ENCODE peak calls at places on chromosomes 16 and 17, in eight cellular contexts. B, I, E, X, S, T, H and O are unnamed samples. For H3K27me3, the result is how much of the 10 kb centered on the place peaks cover.

GRCh38 chr16:81445143-81445922 is 725 bp downstream of the CMIP start:
- DNase-seq in B (peak), I (peak), E (peak), X (no peak), S (peak), T (peak), H (no peak), O (peak)

GRCh38 chr16:24972608-24973220 is 42.5 kb downstream of the ARHGAP17 start:
- DNase-seq in B (peak), I (no peak), E (no peak), X (no peak), S (no peak), T (peak), H (no peak), O (no peak)

GRCh38 chr17:29619251-29619650 is 3.5 kb downstream of the CORO6 start:
- DNase-seq in B (no peak), I (peak), E (no peak), X (peak), S (no peak), T (no peak), H (no peak), O (no peak)

GRCh38 chr17:46815474-46816353 is 2.8 kb downstream of the WNT3 start:
- DNase-seq in B (no peak), I (no peak), E (no peak), X (no peak), S (no peak), T (no peak), H (no peak), O (no peak)

GRCh38 chr16:56743840-56744239 is 13.9 kb downstream of the NUP93 start:
- DNase-seq in B (no peak), I (peak), E (no peak), X (no peak), S (no peak), T (no peak), H (no peak), O (peak)

GRCh38 chr17:45951403-45951802 is 47.6 kb upstream of the STH start:
- DNase-seq in B (no peak), I (no peak), E (no peak), X (no peak), S (no peak), T (no peak), H (no peak), O (no peak)

GRCh38 chr17:52536466-52536865 is 378.0 kb upstream of the CA10 start:
- DNase-seq in B (no peak), I (no peak), E (no peak), X (peak), S (no peak), T (no peak), H (no peak), O (no peak)

GRCh38 chr17:46143827-46144236 is 49.4 kb downstream of the KANSL1 start:
- DNase-seq in B (no peak), I (no peak), E (no peak), X (no peak), S (no peak), T (no peak), H (no peak), O (no peak)

GRCh38 chr17:70006159-70006558 is 68.9 kb upstream of the KCNJ16 start:
- DNase-seq in B (no peak), I (peak), E (no peak), X (no peak), S (no peak), T (no peak), H (no peak), O (no peak)

GRCh38 chr16:12874135-12874534 is 27.3 kb upstream of the SHISA9 start:
- DNase-seq in B (peak), I (peak), E (no peak), X (no peak), S (no peak), T (no peak), H (peak), O (no peak)

GRCh38 chr16:85234310-85235235 is 122.3 kb upstream of the CIBAR2 start:
- DNase-seq in B (no peak), I (peak), E (peak), X (peak), S (peak), T (no peak), H (no peak), O (peak)

GRCh38 chr17:75703591-75703990 is 17.7 kb upstream of the ITGB4 start:
- DNase-seq in B (no peak), I (no peak), E (no peak), X (no peak), S (no peak), T (no peak), H (no peak), O (no peak)

GRCh38 chr17:70434536-70435490 is 265.5 kb downstream of the KCNJ2 start:
- DNase-seq in B (no peak), I (no peak), E (no peak), X (no peak), S (no peak), T (no peak), H (no peak), O (no peak)

GRCh38 chr17:53142890-53143289 is 679.8 kb upstream of the KIF2B start:
- DNase-seq in B (no peak), I (no peak), E (no peak), X (no peak), S (no peak), T (no peak), H (no peak), O (no peak)

GRCh38 chr17:1829189-1829578 is 518 bp downstream of the SMYD4 start:
- DNase-seq in B (no peak), I (peak), E (peak), X (no peak), S (no peak), T (no peak), H (no peak), O (peak)

GRCh38 chr16:57240872-57241271 is 4.2 kb upstream of the ARL2BP start:
- DNase-seq in B (no peak), I (no peak), E (no peak), X (no peak), S (no peak), T (no peak), H (no peak), O (no peak)

GRCh38 chr17:44465276-44465675 is 37.9 kb downstream of the GPATCH8 start:
- DNase-seq in B (no peak), I (no peak), E (no peak), X (no peak), S (no peak), T (no peak), H (no peak), O (no peak)

GRCh38 chr17:48442819-48443218 is 12.8 kb upstream of the SKAP1 start:
- DNase-seq in B (no peak), I (no peak), E (no peak), X (no peak), S (no peak), T (no peak), H (no peak), O (no peak)

GRCh38 chr17:4026255-4026654 is 62.0 kb upstream of the ATP2A3 start:
- DNase-seq in B (no peak), I (no peak), E (no peak), X (no peak), S (no peak), T (no peak), H (no peak), O (no peak)

GRCh38 chr16:21159281-21159951 is 942 bp downstream of the LDAF1 start:
- DNase-seq in B (peak), I (no peak), E (peak), X (peak), S (peak), T (peak), H (no peak), O (peak)

GRCh38 chr17:6496636-6497441 is 52.6 kb downstream of the PIMREG start:
- DNase-seq in B (no peak), I (no peak), E (no peak), X (no peak), S (no peak), T (no peak), H (no peak), O (no peak)

GRCh38 chr16:19911204-19911603 is 26.6 kb upstream of the GPRC5B start:
- DNase-seq in B (no peak), I (no peak), E (no peak), X (no peak), S (no peak), T (no peak), H (no peak), O (no peak)

GRCh38 chr17:3976675-3977171 is 12.5 kb upstream of the ATP2A3 start:
- DNase-seq in B (no peak), I (no peak), E (peak), X (peak), S (peak), T (no peak), H (no peak), O (peak)

GRCh38 chr17:45195424-45195823 is 26.3 kb upstream of the FMNL1 start:
- DNase-seq in B (no peak), I (no peak), E (no peak), X (no peak), S (no peak), T (no peak), H (no peak), O (no peak)

GRCh38 chr17:21094298-21094704 is 32.5 kb upstream of the DHRS7B start:
- DNase-seq in B (no peak), I (no peak), E (no peak), X (no peak), S (no peak), T (no peak), H (no peak), O (no peak)

GRCh38 chr17:79743614-79744013 is 12.9 kb downstream of the ENPP7 start:
- DNase-seq in B (no peak), I (no peak), E (peak), X (no peak), S (no peak), T (no peak), H (no peak), O (no peak)

GRCh38 chr17:79742951-79743476 is 12.3 kb downstream of the ENPP7 start:
- DNase-seq in B (no peak), I (no peak), E (peak), X (no peak), S (no peak), T (no peak), H (no peak), O (no peak)

GRCh38 chr17:79741751-79742588 is 11.2 kb downstream of the ENPP7 start:
- DNase-seq in B (no peak), I (peak), E (peak), X (peak), S (peak), T (peak), H (no peak), O (peak)

GRCh38 chr17:79741401-79741750 is 10.6 kb downstream of the ENPP7 start:
- DNase-seq in B (no peak), I (no peak), E (no peak), X (no peak), S (no peak), T (no peak), H (no peak), O (no peak)

DNA sequence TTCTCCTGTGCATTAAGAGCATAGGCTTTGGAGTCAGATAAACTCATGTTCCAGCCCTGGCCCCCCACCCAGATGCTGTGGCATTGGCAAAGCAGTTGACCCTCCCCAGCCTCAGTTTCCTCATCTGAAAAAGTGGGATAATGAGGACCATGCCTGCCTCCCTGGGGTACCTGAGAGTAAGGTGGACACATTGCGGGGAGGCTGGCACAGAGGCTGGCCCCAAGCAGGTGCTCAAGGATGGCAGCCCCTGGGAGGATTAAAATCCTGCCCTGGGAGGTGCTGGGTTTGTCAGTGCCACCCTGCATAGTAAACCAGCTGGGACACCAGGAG is 11.8 kb downstream of the ENPP7 start:
- DNase-seq in B (no peak), I (no peak), E (no peak), X (no peak), S (no peak), T (no peak), H (no peak), O (no peak)
- H3K27me3 ChIP-seq in B (under half), I (under half), E (under half), X (half or more), S (half or more), T (under half), H (under half), O (under half)

GRCh38 chr17:64081802-64082799 is 47.8 kb downstream of the ERN1 start:
- DNase-seq in B (peak), I (peak), E (no peak), X (no peak), S (no peak), T (no peak), H (peak), O (no peak)
- TF ChIP-seq CTCF in B (peak), I (peak), E (no peak), X (no peak), S (no peak), T (no peak), H (no peak), O (no peak)

GRCh38 chr16:5001986-5002385 is 31.7 kb downstream of the NAGPA start:
- DNase-seq in B (no peak), I (no peak), E (no peak), X (no peak), S (no peak), T (no peak), H (no peak), O (no peak)
- H3K27me3 ChIP-seq in B (half or more), I (under half), E (under half), X (under half), S (under half), T (under half), H (under half), O (under half)

GRCh38 chr16:53495325-53495724 is 7.7 kb downstream of the AKTIP start:
- DNase-seq in B (no peak), I (no peak), E (no peak), X (no peak), S (no peak), T (no peak), H (no peak), O (no peak)
- TF ChIP-seq CTCF in B (no peak), I (no peak), E (no peak), X (no peak), S (no peak), T (no peak), H (no peak), O (no peak)

DNA sequence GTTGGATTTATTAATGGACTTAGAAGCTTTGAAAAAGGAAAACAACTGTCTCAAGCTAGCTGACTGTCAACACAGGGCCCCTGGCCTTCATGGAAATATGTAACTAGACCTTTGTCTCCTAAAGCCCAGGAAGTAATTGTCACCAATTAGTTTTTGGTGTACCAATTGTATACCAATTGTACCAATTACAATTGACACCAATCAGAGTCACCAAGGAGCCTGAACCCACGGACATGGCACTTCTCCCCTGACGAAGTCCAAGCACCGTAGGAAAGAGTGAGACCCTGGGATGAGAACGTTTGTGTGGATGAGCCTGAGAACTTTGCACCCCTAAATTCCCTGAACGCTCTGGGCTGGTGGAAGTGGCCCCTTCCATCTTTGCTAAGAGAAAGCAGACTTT is 129.0 kb downstream of the ENGASE start:
- DNase-seq in B (no peak), I (no peak), E (no peak), X (no peak), S (no peak), T (no peak), H (no peak), O (no peak)
- H3K27me3 ChIP-seq in B (half or more), I (under half), E (under half), X (half or more), S (half or more), T (under half), H (under half), O (under half)

DNA sequence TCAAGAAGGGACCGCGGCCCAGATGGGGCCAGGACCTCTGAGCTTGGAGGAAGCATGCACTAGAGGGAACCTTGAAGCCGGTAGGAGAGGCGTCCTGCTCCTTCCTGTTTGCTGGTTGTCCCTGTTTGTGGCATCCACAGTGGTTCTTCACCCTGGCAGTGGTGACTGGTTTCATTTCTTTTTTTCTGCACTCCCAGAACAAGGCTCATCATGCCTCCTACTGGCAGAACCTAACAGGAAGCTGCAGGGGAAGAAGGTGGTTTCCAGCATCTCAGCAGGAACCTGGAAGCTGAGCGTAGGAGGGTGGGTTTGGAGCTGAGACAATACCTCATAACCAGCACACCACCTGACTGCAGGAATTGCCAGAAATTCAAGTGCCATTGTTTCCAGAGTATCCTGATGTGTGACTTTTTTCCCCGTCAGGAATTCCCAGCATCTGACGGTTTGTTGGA is 5.8 kb downstream of the TMEM231 start:
- DNase-seq in B (no peak), I (peak), E (no peak), X (peak), S (no peak), T (no peak), H (no peak), O (peak)
- TF ChIP-seq CTCF in B (peak), I (peak), E (no peak), X (no peak), S (peak), T (no peak), H (peak), O (peak)